ENCODE peak calls at places on chromosomes 4 and X, in four cellular contexts. Q, T, W and Z are unnamed samples.

GRCh38 chr4:36997727-36998126 is 246.8 kb upstream of the NWD2 start:
- DNase-seq in W (no peak), T (no peak), Q (no peak), Z (no peak)

GRCh38 chrX:76428243-76429130 is 977 bp downstream of the MAGEE1 start:
- DNase-seq in W (peak; percentile 15), Q (peak; percentile 12), T (peak; percentile 25), Z (peak; percentile 74)

GRCh38 chrX:108735087-108735679 is 1.2 kb downstream of the IRS4 start:
- DNase-seq in T (no peak), Q (no peak), W (peak; percentile 20), Z (no peak)

GRCh38 chr4:89752932-89753598 is 83.9 kb downstream of the SNCA start:
- DNase-seq in Q (peak; percentile 48), T (no peak), W (peak; percentile 8), Z (no peak)

GRCh38 chrX:153766871-153767673 is 3.0 kb downstream of the PLXNB3 start:
- DNase-seq in T (no peak), Q (peak; percentile 17), W (no peak), Z (peak; percentile 76)

GRCh38 chr4:18815081-18815778 is 793.7 kb upstream of the LCORL start:
- DNase-seq in T (no peak), W (no peak), Q (no peak), Z (no peak)

GRCh38 chr4:16544251-16544721 is 318.0 kb upstream of the TAPT1 start:
- DNase-seq in W (peak; percentile 11), T (no peak), Q (peak; percentile 86), Z (peak; percentile 53)

GRCh38 chr4:22515145-22515887 is 550 bp downstream of the ADGRA3 start:
- DNase-seq in T (peak; percentile 77), W (peak; percentile 74), Q (peak; percentile 66), Z (peak; percentile 86)

GRCh38 chrX:136577562-136577961 is 45.5 kb downstream of the VGLL1 start:
- DNase-seq in W (peak; percentile 37), Q (peak; percentile 63), T (peak; percentile 54), Z (peak; percentile 78)

GRCh38 chr4:147370473-147370872 is 110.4 kb upstream of the EDNRA start:
- DNase-seq in Q (no peak), T (no peak), W (no peak), Z (no peak)

GRCh38 chr4:53916431-53916889 is 147.9 kb downstream of the CHIC2 start:
- DNase-seq in T (no peak), Q (no peak), W (no peak), Z (no peak)

GRCh38 chr4:186621959-186622553 is 66.7 kb upstream of the MTNR1A start:
- DNase-seq in T (no peak), Q (no peak), W (no peak), Z (no peak)

GRCh38 chr4:149311076-149311475 is 504.6 kb downstream of the IQCM start:
- DNase-seq in W (no peak), Q (no peak), T (no peak), Z (no peak)

GRCh38 chr4:159006202-159006601 is 96.7 kb upstream of the RAPGEF2 start:
- DNase-seq in W (no peak), T (no peak), Q (no peak), Z (no peak)

GRCh38 chr4:76267811-76268210 is 16.3 kb downstream of the FAM47E start:
- DNase-seq in W (no peak), T (no peak), Q (no peak), Z (no peak)

GRCh38 chrX:15675490-15675921 is 10.9 kb upstream of the CLTRN start:
- DNase-seq in T (peak; percentile 89), W (peak; percentile 92), Q (no peak), Z (peak; percentile 95)

GRCh38 chrX:53422915-53423268 is 219 bp downstream of the RIBC1 start:
- DNase-seq in T (no peak), W (no peak), Q (no peak), Z (no peak)

GRCh38 chr4:7157666-7158065 is 34.7 kb upstream of the SORCS2 start:
- DNase-seq in T (no peak), Q (peak; percentile 12), W (no peak), Z (no peak)

GRCh38 chr4:2274320-2275043 is 12.6 kb upstream of the MXD4 start:
- DNase-seq in T (no peak), Q (no peak), W (no peak), Z (peak; percentile 18)

GRCh38 chrX:50814701-50815476 is 895 bp upstream of the SHROOM4 start:
- DNase-seq in Q (no peak), T (no peak), W (no peak), Z (no peak)

GRCh38 chrX:54357414-54358377 is at the start of gene WNK3:
- DNase-seq in T (peak; percentile 63), W (peak; percentile 55), Q (peak; percentile 76), Z (peak; percentile 87)

GRCh38 chrX:16778545-16778944 is 7.7 kb upstream of the TXLNG start:
- DNase-seq in W (no peak), Q (no peak), T (no peak), Z (no peak)

GRCh38 chr4:656651-657337 is 17.3 kb downstream of the ATP5ME start:
- DNase-seq in W (no peak), Q (no peak), T (no peak), Z (peak; percentile 73)

GRCh38 chr4:141402696-141403095 is 182.0 kb downstream of the ZNF330 start:
- DNase-seq in W (no peak), Q (no peak), T (no peak), Z (no peak)

GRCh38 chrX:105882581-105883275 is 60.4 kb downstream of the NRK start:
- DNase-seq in T (no peak), Q (no peak), W (no peak), Z (no peak)

GRCh38 chr4:41471672-41472071 is 66.3 kb upstream of the LIMCH1 start:
- DNase-seq in W (no peak), T (no peak), Q (no peak), Z (no peak)

GRCh38 chr4:6172093-6172926 is 28.0 kb downstream of the JAKMIP1 start:
- DNase-seq in W (no peak), Q (no peak), T (peak; percentile 43), Z (no peak)

GRCh38 chr4:89868999-89869589 is 25.6 kb upstream of the MMRN1 start:
- DNase-seq in Q (no peak), W (no peak), T (no peak), Z (no peak)

GRCh38 chrX:149908727-149909126 is 20.6 kb upstream of the HSFX4 start:
- DNase-seq in T (no peak), Q (no peak), W (no peak), Z (no peak)

GRCh38 chrX:151488677-151489076 is 74.8 kb upstream of the PASD1 start:
- DNase-seq in W (no peak), Q (no peak), T (no peak), Z (no peak)

GRCh38 chrX:21958888-21959287 is 18.4 kb downstream of the SMS start:
- DNase-seq in W (no peak), T (no peak), Q (no peak), Z (no peak)
- H3K4me1 ChIP-seq in W (no peaks in the 10 kb centered on the region), T (no peaks in the 10 kb centered on the region), Q (no peaks in the 10 kb centered on the region), Z (no peaks in the 10 kb centered on the region)

GRCh38 chrX:14027511-14028019 is 2.1 kb downstream of the GEMIN8 start:
- DNase-seq in Q (no peak), T (no peak), W (no peak), Z (no peak)
- H3K27ac ChIP-seq in Q (no peak overlapping the region), T (peak overlapping the region; percentile 88), W (peak overlapping the region; percentile 80), Z (peak overlapping the region; percentile 28)

GRCh38 chr4:55931043-55931442 is 17.7 kb upstream of the CEP135 start:
- DNase-seq in T (no peak), Q (no peak), W (no peak), Z (no peak)

GRCh38 chr4:55931833-55932232 is 16.9 kb upstream of the CEP135 start:
- DNase-seq in Q (no peak), T (no peak), W (no peak), Z (no peak)

GRCh38 chr4:55925235-55925634 is 23.5 kb upstream of the CEP135 start:
- DNase-seq in T (no peak), W (no peak), Q (no peak), Z (no peak)

GRCh38 chr4:55926610-55927009 is 22.1 kb upstream of the CEP135 start:
- DNase-seq in W (no peak), Q (no peak), T (no peak), Z (no peak)

GRCh38 chr4:55927776-55928437 is 20.8 kb upstream of the CEP135 start:
- DNase-seq in W (no peak), T (no peak), Q (no peak), Z (no peak)
- H3K4me3 ChIP-seq in W (no peak overlapping the region), T (no peak overlapping the region), Q (no peak overlapping the region), Z (no peak overlapping the region)

GRCh38 chr4:55609393-55609821 is 17.4 kb upstream of the PDCL2 start:
- DNase-seq in Q (no peak), W (no peak), T (no peak), Z (no peak)
- H3K4me1 ChIP-seq in Q (no peaks in the 10 kb centered on the region), W (no peaks in the 10 kb centered on the region), T (no peaks in the 10 kb centered on the region), Z (no peaks in the 10 kb centered on the region)

GRCh38 chrX:49202022-49202421 is 2.0 kb upstream of the SYP start:
- DNase-seq in T (no peak), W (no peak), Q (no peak), Z (no peak)
- H3K27ac ChIP-seq in T (no peak overlapping the region), W (peak overlapping the region; percentile 55), Q (no peak overlapping the region), Z (no peak overlapping the region)

GRCh38 chr4:153483432-153484418 is 17.6 kb downstream of the TMEM131L start:
- DNase-seq in Q (no peak), T (no peak), W (no peak), Z (no peak)
- H3K4me3 ChIP-seq in Q (no peak overlapping the region), T (peak overlapping the region; percentile 17), W (no peak overlapping the region), Z (no peak overlapping the region)

GRCh38 chr4:139851133-139851532 is 185.5 kb downstream of the MGST2 start:
- DNase-seq in Q (no peak), T (no peak), W (no peak), Z (no peak)
- H3K4me1 ChIP-seq in Q (no peaks in the 10 kb centered on the region), T (peaks cover 3% of the 10 kb centered on the region), W (no peaks in the 10 kb centered on the region), Z (no peaks in the 10 kb centered on the region)